ENCODE peak calls at places on chromosome 5, in five cellular contexts. S is thyroid gland, O is fibroblast of the aortic adventitia, G is epithelial cell of proximal tubule, P is mucosa of descending colon. J is an unnamed sample.

GRCh38 chr5:144549580-144549979 is 378.9 kb downstream of the KCTD16 start:
- DNase-seq in S (peak), O (peak), G (peak), P (peak), J (no peak)

GRCh38 chr5:116573617-116574431 is 799 bp downstream of the SEMA6A start:
- DNase-seq in S (peak), O (no peak), G (no peak), P (peak), J (no peak)

GRCh38 chr5:485943-486491 is 38.2 kb downstream of the SLC9A3 start:
- DNase-seq in S (no peak), O (no peak), G (no peak), P (no peak), J (no peak)

GRCh38 chr5:149071756-149072155 is 8.9 kb upstream of the SH3TC2 start:
- DNase-seq in S (no peak), O (no peak), G (no peak), P (no peak), J (no peak)

GRCh38 chr5:150374651-150375050 is 17.2 kb downstream of the TCOF1 start:
- DNase-seq in S (no peak), O (no peak), G (no peak), P (no peak), J (no peak)

GRCh38 chr5:59746261-59746765 is 147.2 kb downstream of the PDE4D start:
- DNase-seq in S (no peak), O (no peak), G (no peak), P (peak), J (no peak)

GRCh38 chr5:137563646-137564474 is 64.7 kb upstream of the SPOCK1 start:
- DNase-seq in S (peak), O (peak), G (peak), P (no peak), J (no peak)

GRCh38 chr5:168282120-168282519 is 9.3 kb upstream of the WWC1 start:
- DNase-seq in S (peak), O (peak), G (no peak), P (no peak), J (no peak)

GRCh38 chr5:43141211-43141610 is 20.5 kb downstream of the ZNF131 start:
- DNase-seq in S (no peak), O (no peak), G (no peak), P (no peak), J (no peak)

GRCh38 chr5:88792144-88792840 is 90.7 kb downstream of the MEF2C start:
- DNase-seq in S (no peak), O (no peak), G (peak), P (no peak), J (no peak)

DNA sequence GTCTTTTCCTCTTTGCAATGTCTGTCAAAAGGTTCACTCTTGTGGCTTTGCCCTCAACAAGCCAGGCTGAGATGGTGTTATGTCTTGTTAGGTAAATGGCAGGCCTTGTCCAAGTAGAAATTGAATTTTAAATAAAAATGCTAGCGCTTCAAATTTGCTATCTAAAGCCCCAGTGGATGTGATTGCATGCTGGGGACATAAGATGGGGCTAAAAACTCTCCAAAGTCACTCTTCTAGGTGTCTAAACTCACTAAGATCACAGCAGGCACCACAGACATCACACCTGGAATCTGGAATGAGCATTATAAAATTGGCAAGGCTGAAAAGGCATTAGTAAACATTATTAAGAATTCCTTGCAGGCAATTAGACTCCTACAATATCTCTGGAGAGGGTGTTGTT is 262.7 kb upstream of the CLINT1 start:
- DNase-seq in S (no peak), O (no peak), G (no peak), P (no peak), J (no peak)
- TF ChIP-seq CTCF in S (no peak), O (no peak), G (no peak), P (no peak), J (no peak)

GRCh38 chr5:124544366-124545055 is 201.9 kb downstream of the ZNF608 start:
- DNase-seq in S (no peak), O (no peak), G (peak), P (no peak), J (peak)

GRCh38 chr5:124546643-124547042 is 199.8 kb downstream of the ZNF608 start:
- DNase-seq in S (no peak), O (peak), G (no peak), P (peak), J (no peak)
- H3K4me3 ChIP-seq in S (no peak), O (no peak), G (no peak), P (no peak), J (no peak)

GRCh38 chr5:135977375-135977928 is 22.7 kb upstream of the LECT2 start:
- DNase-seq in S (peak), O (no peak), G (peak), P (peak), J (no peak)
- TF ChIP-seq CTCF in S (peak), O (no peak), G (peak), P (peak), J (peak)

DNA sequence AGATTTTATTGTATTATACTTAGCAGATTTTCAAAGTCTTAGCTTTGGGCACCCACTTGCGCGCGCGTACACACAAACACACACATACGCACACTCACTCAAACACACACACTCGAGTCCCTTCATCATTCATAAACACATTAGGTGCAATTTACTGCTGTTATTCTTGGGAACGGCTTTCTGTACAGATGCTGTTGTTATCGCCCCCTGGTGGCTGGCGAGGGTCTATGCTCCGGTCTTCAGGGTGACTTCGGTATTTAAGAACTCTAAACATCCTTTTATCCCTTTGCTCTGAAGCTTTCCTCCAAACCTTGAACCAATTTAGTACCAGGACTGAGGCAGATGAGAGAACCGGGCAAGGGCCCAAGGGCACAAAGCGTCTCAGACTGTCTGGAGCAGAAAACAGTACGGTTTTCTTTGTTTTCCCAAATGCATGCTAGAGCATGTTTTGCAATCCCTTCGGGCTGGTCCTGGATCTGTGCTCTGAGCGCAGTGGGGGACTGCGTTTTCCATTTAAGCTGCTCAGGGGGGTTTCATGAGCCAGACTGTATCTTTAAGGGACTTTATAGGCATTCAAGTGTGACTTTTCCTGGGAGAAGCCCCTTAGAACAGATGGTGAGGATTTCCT is 1.7 kb upstream of the SLIT3 start:
- DNase-seq in S (peak), O (peak), G (peak), P (peak), J (peak)
- H3K4me3 ChIP-seq in S (no peak), O (no peak), G (no peak), P (no peak), J (no peak)

GRCh38 chr5:119409235-119409815 is 43.0 kb upstream of the HSD17B4 start:
- DNase-seq in S (no peak), O (no peak), G (no peak), P (no peak), J (no peak)
- TF ChIP-seq CTCF in S (no peak), O (no peak), G (peak), P (no peak), J (peak)

DNA sequence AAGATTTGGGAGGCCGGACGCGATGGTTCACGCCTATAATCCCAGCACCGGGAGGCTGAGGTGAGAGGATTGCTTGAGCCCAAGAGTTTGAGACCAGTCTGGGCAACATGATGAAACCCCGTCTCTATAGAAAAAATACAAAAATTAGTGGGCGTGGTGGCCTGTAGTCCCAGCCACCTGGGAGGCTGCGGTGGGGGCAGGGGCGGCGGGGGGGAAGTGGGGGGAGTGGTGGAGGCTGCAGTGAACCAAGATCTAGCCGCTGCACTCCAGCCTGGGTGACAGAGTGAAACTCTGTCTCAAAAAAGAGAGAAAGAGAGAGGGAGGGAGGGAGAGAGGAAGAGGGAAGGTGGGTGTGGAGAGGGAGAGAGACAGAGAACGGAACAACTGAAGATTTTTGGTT is 4.9 kb upstream of the RPL26L1 start:
- DNase-seq in S (no peak), O (no peak), G (no peak), P (no peak), J (no peak)
- H3K4me3 ChIP-seq in S (no peak), O (no peak), G (no peak), P (no peak), J (no peak)

GRCh38 chr5:23740029-23740428 is 232.6 kb downstream of the PRDM9 start:
- DNase-seq in S (no peak), O (no peak), G (no peak), P (no peak), J (no peak)

GRCh38 chr5:23742701-23743100 is 235.3 kb downstream of the PRDM9 start:
- DNase-seq in S (no peak), O (no peak), G (no peak), P (no peak), J (no peak)
- TF ChIP-seq CTCF in S (no peak), O (no peak), G (peak), P (no peak), J (no peak)

DNA sequence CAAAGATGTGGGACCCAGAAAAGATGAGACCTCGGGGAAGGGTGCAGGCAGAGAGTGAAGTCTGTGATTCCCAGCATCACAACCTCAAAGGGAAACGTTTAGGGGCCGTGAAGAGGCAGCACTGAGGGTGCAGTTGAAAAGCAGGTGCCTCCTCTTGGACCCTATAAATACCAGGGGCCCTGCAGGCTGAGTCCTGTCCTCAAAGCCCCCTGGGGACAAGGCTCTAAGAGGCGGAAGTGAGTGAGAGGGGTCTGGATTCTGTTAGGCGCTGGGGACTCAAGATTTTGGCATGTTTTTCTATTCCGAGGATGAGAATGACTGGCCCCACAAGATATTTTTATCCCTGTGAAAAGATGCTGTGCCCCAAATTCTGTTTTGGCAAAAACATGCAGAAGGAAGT is 107.8 kb downstream of the THBS4 start:
- DNase-seq in S (no peak), O (no peak), G (no peak), P (no peak), J (no peak)
- H3K4me3 ChIP-seq in S (no peak), O (no peak), G (no peak), P (no peak), J (no peak)